ENCODE peak calls at places on chromosomes 11 and 22, in six cellular contexts. One of them, this sample, is unnamed.

GRCh38 chr11:71302911-71303310 is 50.5 kb upstream of the SHANK2 start:
- DNase-seq in fibroblast of pulmonary artery: no peak
- DNase-seq in nucleus accumbens: no peak
- DNase-seq in germinal center: no peak
- DNase-seq in cardiac muscle cell: no peak
- DNase-seq in CD4-positive, CD25-positive, alpha-beta regulatory T cell: no peak
- DNase-seq in this sample: no peak

GRCh38 chr11:8066911-8067455 is 14.0 kb upstream of the TUB start:
- DNase-seq in fibroblast of pulmonary artery: peak; percentile 18
- DNase-seq in nucleus accumbens: no peak
- DNase-seq in germinal center: no peak
- DNase-seq in cardiac muscle cell: no peak
- DNase-seq in CD4-positive, CD25-positive, alpha-beta regulatory T cell: no peak
- DNase-seq in this sample: no peak

GRCh38 chr11:117313103-117313502 is 3.0 kb downstream of the BACE1 start:
- DNase-seq in fibroblast of pulmonary artery: no peak
- DNase-seq in nucleus accumbens: no peak
- DNase-seq in germinal center: no peak
- DNase-seq in cardiac muscle cell: no peak
- DNase-seq in CD4-positive, CD25-positive, alpha-beta regulatory T cell: no peak
- DNase-seq in this sample: no peak

GRCh38 chr11:122897606-122898210 is 15.1 kb downstream of the JHY start:
- DNase-seq in fibroblast of pulmonary artery: peak; percentile 56
- DNase-seq in nucleus accumbens: no peak
- DNase-seq in germinal center: no peak
- DNase-seq in cardiac muscle cell: no peak
- DNase-seq in CD4-positive, CD25-positive, alpha-beta regulatory T cell: no peak
- DNase-seq in this sample: no peak

GRCh38 chr11:33040127-33040861 is 922 bp downstream of the TCP11L1 start:
- DNase-seq in fibroblast of pulmonary artery: no peak
- DNase-seq in nucleus accumbens: no peak
- DNase-seq in germinal center: peak; percentile 73
- DNase-seq in cardiac muscle cell: no peak
- DNase-seq in CD4-positive, CD25-positive, alpha-beta regulatory T cell: peak; percentile 56
- DNase-seq in this sample: peak; percentile 31

GRCh38 chr11:63508009-63508408 is 2.1 kb downstream of the LGALS12 start:
- DNase-seq in fibroblast of pulmonary artery: no peak
- DNase-seq in nucleus accumbens: peak; percentile 31
- DNase-seq in germinal center: no peak
- DNase-seq in cardiac muscle cell: peak; percentile 61
- DNase-seq in CD4-positive, CD25-positive, alpha-beta regulatory T cell: no peak
- DNase-seq in this sample: no peak

GRCh38 chr11:110430267-110431211 is 791 bp downstream of the FDX1 start:
- DNase-seq in fibroblast of pulmonary artery: peak; percentile 50
- DNase-seq in nucleus accumbens: peak; percentile 62
- DNase-seq in germinal center: peak; percentile 67
- DNase-seq in cardiac muscle cell: peak; percentile 33
- DNase-seq in CD4-positive, CD25-positive, alpha-beta regulatory T cell: peak; percentile 37
- DNase-seq in this sample: no peak

GRCh38 chr11:44305643-44306468 is 4.1 kb downstream of the ALX4 start:
- DNase-seq in fibroblast of pulmonary artery: no peak
- DNase-seq in nucleus accumbens: no peak
- DNase-seq in germinal center: no peak
- DNase-seq in cardiac muscle cell: no peak
- DNase-seq in CD4-positive, CD25-positive, alpha-beta regulatory T cell: no peak
- DNase-seq in this sample: no peak

GRCh38 chr11:82384308-82384707 is 349.4 kb downstream of the FAM181B start:
- DNase-seq in fibroblast of pulmonary artery: no peak
- DNase-seq in nucleus accumbens: no peak
- DNase-seq in germinal center: no peak
- DNase-seq in cardiac muscle cell: no peak
- DNase-seq in CD4-positive, CD25-positive, alpha-beta regulatory T cell: no peak
- DNase-seq in this sample: no peak

GRCh38 chr22:49086181-49086580 is 741.5 kb downstream of the BRD1 start:
- DNase-seq in fibroblast of pulmonary artery: no peak
- DNase-seq in nucleus accumbens: no peak
- DNase-seq in germinal center: no peak
- DNase-seq in cardiac muscle cell: no peak
- DNase-seq in CD4-positive, CD25-positive, alpha-beta regulatory T cell: no peak
- DNase-seq in this sample: no peak

GRCh38 chr11:95556342-95557151 is 233.0 kb downstream of the FAM76B start:
- DNase-seq in fibroblast of pulmonary artery: peak; percentile 43
- DNase-seq in nucleus accumbens: no peak
- DNase-seq in germinal center: no peak
- DNase-seq in cardiac muscle cell: no peak
- DNase-seq in CD4-positive, CD25-positive, alpha-beta regulatory T cell: no peak
- DNase-seq in this sample: no peak

GRCh38 chr11:88553204-88553603 is 215.7 kb upstream of the CTSC start:
- DNase-seq in fibroblast of pulmonary artery: peak; percentile 19
- DNase-seq in nucleus accumbens: no peak
- DNase-seq in germinal center: no peak
- DNase-seq in cardiac muscle cell: no peak
- DNase-seq in CD4-positive, CD25-positive, alpha-beta regulatory T cell: no peak
- DNase-seq in this sample: no peak

GRCh38 chr11:110433393-110434333 is 3.9 kb downstream of the FDX1 start:
- DNase-seq in fibroblast of pulmonary artery: peak; percentile 52
- DNase-seq in nucleus accumbens: no peak
- DNase-seq in germinal center: peak; percentile 33
- DNase-seq in cardiac muscle cell: no peak
- DNase-seq in CD4-positive, CD25-positive, alpha-beta regulatory T cell: peak; percentile 47
- DNase-seq in this sample: no peak

GRCh38 chr22:48757581-48757980 is 1070.1 kb downstream of the BRD1 start:
- DNase-seq in fibroblast of pulmonary artery: no peak
- DNase-seq in nucleus accumbens: no peak
- DNase-seq in germinal center: no peak
- DNase-seq in cardiac muscle cell: no peak
- DNase-seq in CD4-positive, CD25-positive, alpha-beta regulatory T cell: no peak
- DNase-seq in this sample: no peak

GRCh38 chr11:73233704-73234402 is 15.8 kb downstream of the P2RY2 start:
- DNase-seq in fibroblast of pulmonary artery: no peak
- DNase-seq in nucleus accumbens: no peak
- DNase-seq in germinal center: no peak
- DNase-seq in cardiac muscle cell: no peak
- DNase-seq in CD4-positive, CD25-positive, alpha-beta regulatory T cell: no peak
- DNase-seq in this sample: no peak

GRCh38 chr22:28674121-28674563 is 5.5 kb downstream of the TTC28 start:
- DNase-seq in fibroblast of pulmonary artery: peak; percentile 39
- DNase-seq in nucleus accumbens: no peak
- DNase-seq in germinal center: peak; percentile 24
- DNase-seq in cardiac muscle cell: no peak
- DNase-seq in CD4-positive, CD25-positive, alpha-beta regulatory T cell: peak; percentile 58
- DNase-seq in this sample: no peak

GRCh38 chr11:119700536-119701346 is 28.3 kb downstream of the NECTIN1 start:
- DNase-seq in fibroblast of pulmonary artery: no peak
- DNase-seq in nucleus accumbens: no peak
- DNase-seq in germinal center: no peak
- DNase-seq in cardiac muscle cell: no peak
- DNase-seq in CD4-positive, CD25-positive, alpha-beta regulatory T cell: no peak
- DNase-seq in this sample: no peak

GRCh38 chr11:128324531-128325141 is 262.7 kb downstream of the ETS1 start:
- DNase-seq in fibroblast of pulmonary artery: no peak
- DNase-seq in nucleus accumbens: no peak
- DNase-seq in germinal center: no peak
- DNase-seq in cardiac muscle cell: peak; percentile 43
- DNase-seq in CD4-positive, CD25-positive, alpha-beta regulatory T cell: peak; percentile 87
- DNase-seq in this sample: peak; percentile 70

GRCh38 chr11:121418625-121419114 is 33.4 kb upstream of the SORL1 start:
- DNase-seq in fibroblast of pulmonary artery: no peak
- DNase-seq in nucleus accumbens: no peak
- DNase-seq in germinal center: peak; percentile 74
- DNase-seq in cardiac muscle cell: no peak
- DNase-seq in CD4-positive, CD25-positive, alpha-beta regulatory T cell: peak; percentile 80
- DNase-seq in this sample: peak; percentile 44